ENCODE peak calls at places on chromosomes 6 and 20, in four cellular contexts. Z is K562, O is HCT116, Y is HepG2. E is an unnamed sample.

GRCh38 chr6:81929828-81930227 is 177.3 kb upstream of the TENT5A start:
- DNase-seq in O (no peak), Y (no peak), Z (no peak), E (no peak)

GRCh38 chr6:27130668-27131428 is 116.7 kb upstream of the PRSS16 start:
- DNase-seq in Y (no peak), Z (no peak), O (no peak), E (no peak)

GRCh38 chr20:41133709-41134361 is 3.5 kb upstream of the PLCG1 start:
- DNase-seq in Y (no peak), Z (peak), O (no peak), E (no peak)

GRCh38 chr6:118932421-118932820 is 2.5 kb downstream of the MCM9 start:
- DNase-seq in Z (no peak), Y (no peak), O (no peak), E (no peak)

GRCh38 chr20:48282591-48283228 is 497.4 kb upstream of the SULF2 start:
- DNase-seq in Z (peak), Y (peak), O (no peak), E (no peak)

GRCh38 chr20:50928469-50928868 is 2.8 kb downstream of the ADNP start:
- DNase-seq in O (no peak), Z (no peak), Y (no peak), E (no peak)

GRCh38 chr6:110524305-110524704 is 47.9 kb upstream of the SLC22A16 start:
- DNase-seq in Z (no peak), O (no peak), Y (no peak), E (no peak)

GRCh38 chr6:106512048-106512957 is 117.0 kb downstream of the RTN4IP1 start:
- DNase-seq in O (no peak), Z (no peak), Y (peak), E (no peak)

GRCh38 chr6:160041608-160042007 is 72.7 kb downstream of the IGF2R start:
- DNase-seq in Y (peak), O (no peak), Z (no peak), E (no peak)

GRCh38 chr6:96923400-96923799 is 1.1 kb upstream of the KLHL32 start:
- DNase-seq in Z (no peak), O (no peak), Y (no peak), E (no peak)

GRCh38 chr20:45402946-45403345 is 5.1 kb upstream of the DBNDD2 start:
- DNase-seq in Z (no peak), Y (no peak), O (no peak), E (no peak)

GRCh38 chr20:45407067-45407745 is 883 bp upstream of the DBNDD2 start:
- DNase-seq in Z (peak), O (no peak), Y (no peak), E (no peak)

GRCh38 chr20:45405566-45406259 is 2.4 kb upstream of the DBNDD2 start:
- DNase-seq in O (no peak), Y (no peak), Z (peak), E (no peak)

GRCh38 chr20:45406260-45407066 is 1.6 kb upstream of the DBNDD2 start:
- DNase-seq in O (no peak), Y (no peak), Z (peak), E (no peak)

GRCh38 chr20:45404438-45404837 is 3.7 kb upstream of the DBNDD2 start:
- DNase-seq in Z (no peak), Y (no peak), O (no peak), E (no peak)
- TF ChIP-seq TCF7L2 in Z (no peak), Y (no peak), O (no peak), E (no peak)

GRCh38 chr6:31528821-31529328 is at the start of gene MCCD1:
- DNase-seq in Z (no peak), O (no peak), Y (no peak), E (no peak)
- TF ChIP-seq TCF7L2 in Z (no peak), O (no peak), Y (no peak), E (no peak)

GRCh38 chr6:24069546-24069945 is 56.5 kb upstream of the NRSN1 start:
- DNase-seq in O (no peak), Y (no peak), Z (no peak), E (no peak)
- TF ChIP-seq TCF7L2 in O (no peak), Y (no peak), Z (no peak), E (no peak)

DNA sequence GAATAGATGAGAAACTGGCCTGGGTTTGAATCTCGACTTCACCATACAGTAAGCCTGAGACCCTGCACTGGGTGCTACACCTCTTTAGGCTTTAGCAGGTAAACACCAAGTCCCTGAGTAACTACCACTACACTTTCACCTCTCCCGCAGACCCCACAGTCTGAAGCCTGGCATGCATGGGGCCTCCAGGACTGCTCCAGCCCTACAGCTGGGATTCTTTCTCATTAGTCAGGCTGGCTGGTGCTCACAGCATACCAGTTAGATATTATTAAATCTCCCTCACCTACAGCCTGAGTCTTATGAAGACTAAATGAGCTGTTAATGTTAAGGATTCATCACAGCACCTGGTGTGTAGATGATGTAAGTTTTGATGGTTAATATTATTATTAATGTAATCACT is 388.7 kb downstream of the ARHGAP18 start:
- DNase-seq in Y (no peak), O (no peak), Z (no peak), E (no peak)
- TF ChIP-seq TCF7L2 in Y (no peak), O (no peak), Z (no peak), E (no peak)

GRCh38 chr6:130696806-130697205 is 130.4 kb upstream of the SMLR1 start:
- DNase-seq in Z (no peak), O (no peak), Y (no peak), E (no peak)

GRCh38 chr6:130697661-130698535 is 129.3 kb upstream of the SMLR1 start:
- DNase-seq in O (peak), Z (peak), Y (peak), E (peak)

GRCh38 chr6:130693944-130694343 is 133.3 kb upstream of the SMLR1 start:
- DNase-seq in O (no peak), Y (no peak), Z (no peak), E (no peak)

GRCh38 chr6:130700397-130700796 is 126.8 kb upstream of the SMLR1 start:
- DNase-seq in O (no peak), Z (no peak), Y (no peak), E (no peak)

GRCh38 chr6:130694617-130695016 is 132.6 kb upstream of the SMLR1 start:
- DNase-seq in O (no peak), Y (no peak), Z (no peak), E (no peak)
- TF ChIP-seq TCF7L2 in O (no peak), Y (no peak), Z (no peak), E (no peak)

GRCh38 chr6:109478222-109478805 is 4.7 kb downstream of the ZBTB24 start:
- DNase-seq in Y (no peak), O (no peak), Z (no peak), E (no peak)
- TF ChIP-seq TCF7L2 in Y (no peak), O (no peak), Z (no peak), E (no peak)

GRCh38 chr20:3753098-3753497 is 14.5 kb downstream of the ADISSP start:
- DNase-seq in O (peak), Z (peak), Y (peak), E (no peak)
- TF ChIP-seq TCF7L2 in O (no peak), Z (no peak), Y (no peak), E (no peak)

GRCh38 chr6:152001408-152001807 is 193.9 kb downstream of the ESR1 start:
- DNase-seq in Z (no peak), Y (no peak), O (no peak), E (no peak)

GRCh38 chr6:152004896-152005295 is 197.4 kb downstream of the ESR1 start:
- DNase-seq in Z (no peak), O (no peak), Y (no peak), E (no peak)

GRCh38 chr6:152002306-152002705 is 194.8 kb downstream of the ESR1 start:
- DNase-seq in Y (peak), O (no peak), Z (no peak), E (no peak)

GRCh38 chr6:151999194-151999593 is 191.7 kb downstream of the ESR1 start:
- DNase-seq in Y (no peak), Z (no peak), O (no peak), E (no peak)

DNA sequence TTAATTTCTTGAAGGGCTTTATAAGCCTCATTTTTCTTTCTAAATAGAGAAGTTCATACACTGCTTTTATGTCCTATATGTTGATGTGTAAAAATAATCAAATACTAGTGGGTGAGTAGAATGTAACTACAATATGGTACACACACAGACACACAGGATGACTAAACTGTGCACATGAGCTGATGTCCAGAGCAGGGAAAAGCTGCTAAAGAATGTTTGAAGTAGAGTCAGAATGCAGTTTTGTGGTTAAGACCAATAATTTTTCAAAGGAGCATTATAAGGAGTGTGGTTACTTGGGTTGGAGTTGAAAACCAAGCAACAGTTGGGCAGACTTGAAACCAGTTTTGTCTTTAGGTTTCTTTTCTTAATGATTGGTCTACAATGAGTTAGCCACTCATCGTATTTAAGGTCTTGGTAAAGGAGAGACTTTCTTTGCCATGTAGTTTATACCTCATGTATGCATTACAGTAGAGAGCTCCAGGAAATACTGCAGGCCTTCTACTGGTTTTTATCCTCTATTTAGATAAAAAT is 196.6 kb downstream of the ESR1 start:
- DNase-seq in Z (no peak), Y (no peak), O (no peak), E (no peak)
- TF ChIP-seq TCF7L2 in Z (no peak), Y (no peak), O (no peak), E (no peak)

DNA sequence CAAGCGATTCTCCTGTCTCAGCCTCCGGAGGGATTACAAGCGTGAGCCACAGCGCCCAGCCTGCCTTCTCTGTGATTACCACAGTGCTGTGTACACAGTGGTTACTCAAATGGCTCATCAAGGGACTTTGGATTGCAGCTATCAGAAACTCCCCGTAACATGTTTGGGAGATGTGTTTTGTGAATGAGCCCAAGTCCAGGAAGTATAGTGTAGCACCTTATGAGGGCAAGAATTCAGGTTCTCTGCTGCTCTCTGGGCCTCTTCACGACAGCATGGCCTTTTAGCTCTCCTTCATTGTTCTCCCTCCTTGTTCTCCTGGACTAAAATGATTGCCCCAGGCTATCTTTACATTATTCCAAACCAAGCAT is 34.1 kb upstream of the RPL7L1 start:
- DNase-seq in Y (peak), O (no peak), Z (no peak), E (no peak)
- TF ChIP-seq TCF7L2 in Y (no peak), O (no peak), Z (no peak), E (no peak)